ENCODE peak calls at places on chromosomes 13 and 19, in four cellular contexts. C is Panc1, L is fibroblast of mammary gland, J is thoracic aorta. M is an unnamed sample.

GRCh38 chr19:49716154-49716553 is 25.2 kb downstream of the CPT1C start:
- DNase-seq in J (no peak), L (no peak), C (no peak), M (no peak)

GRCh38 chr13:41709511-41709910 is 251.4 kb downstream of the VWA8 start:
- DNase-seq in L (peak), C (no peak), J (no peak), M (no peak)

GRCh38 chr13:79810671-79811070 is 329.7 kb downstream of the NDFIP2 start:
- DNase-seq in J (no peak), C (no peak), L (no peak), M (no peak)

GRCh38 chr19:49475995-49476880 is 2.2 kb downstream of the FLT3LG start:
- DNase-seq in L (no peak), J (no peak), C (no peak), M (no peak)

GRCh38 chr13:30710442-30710841 is 24.9 kb upstream of the ALOX5AP start:
- DNase-seq in J (no peak), C (no peak), L (no peak), M (no peak)

GRCh38 chr19:10112895-10113591 is 1.6 kb downstream of the P2RY11 start:
- DNase-seq in C (no peak), J (no peak), L (peak), M (peak)

GRCh38 chr13:33279898-33280549 is 5.5 kb downstream of the STARD13 start:
- DNase-seq in C (no peak), L (peak), J (no peak), M (no peak)

GRCh38 chr19:18644144-18645034 is 7.6 kb downstream of the KLHL26 start:
- DNase-seq in J (no peak), C (no peak), L (peak), M (peak)

GRCh38 chr13:73531014-73531413 is 472.2 kb downstream of the KLF5 start:
- DNase-seq in L (no peak), C (no peak), J (no peak), M (no peak)

GRCh38 chr13:91409661-91410060 is 11.2 kb downstream of the GPC5 start:
- DNase-seq in L (no peak), C (no peak), J (no peak), M (no peak)

GRCh38 chr13:23356368-23356767 is 77.1 kb downstream of the SACS start:
- DNase-seq in C (no peak), J (no peak), L (no peak), M (no peak)

GRCh38 chr13:43129511-43130130 is 106.2 kb downstream of the DNAJC15 start:
- DNase-seq in J (no peak), C (no peak), L (no peak), M (no peak)

GRCh38 chr19:55158848-55159793 is 1.6 kb upstream of the TNNI3 start:
- DNase-seq in J (no peak), L (peak), C (no peak), M (no peak)

GRCh38 chr13:89282241-89282640 is 1611.1 kb downstream of the SLITRK5 start:
- DNase-seq in C (no peak), L (no peak), J (no peak), M (no peak)

GRCh38 chr13:94658926-94659649 is 53.3 kb downstream of the SOX21 start:
- DNase-seq in J (no peak), C (no peak), L (peak), M (no peak)

GRCh38 chr19:2270157-2270571 is 11.8 kb downstream of the PEAK3 start:
- DNase-seq in C (no peak), L (no peak), J (no peak), M (no peak)

GRCh38 chr13:79990048-79990447 is 350.9 kb downstream of the SPRY2 start:
- DNase-seq in L (peak), J (no peak), C (no peak), M (no peak)

GRCh38 chr19:7911509-7912143 is 3.0 kb upstream of the TGFBR3L start:
- DNase-seq in J (no peak), L (no peak), C (no peak), M (no peak)

GRCh38 chr19:3710265-3710812 is 2.2 kb downstream of the TJP3 start:
- DNase-seq in L (peak), C (no peak), J (no peak), M (peak)

GRCh38 chr19:1720237-1720636 is 33.1 kb upstream of the ONECUT3 start:
- DNase-seq in J (no peak), C (no peak), L (no peak), M (no peak)

GRCh38 chr13:38180100-38180499 is 169.6 kb upstream of the UFM1 start:
- DNase-seq in L (peak), J (no peak), C (no peak), M (no peak)

GRCh38 chr19:41376998-41377365 is 649 bp downstream of the TMEM91 start:
- DNase-seq in C (no peak), L (peak), J (no peak), M (no peak)

GRCh38 chr13:44555207-44555606 is 20.9 kb downstream of the TSC22D1 start:
- DNase-seq in L (no peak), J (no peak), C (no peak), M (no peak)
- TF ChIP-seq CTCF in L (no peak), J (no peak), C (no peak), M (no peak)

DNA sequence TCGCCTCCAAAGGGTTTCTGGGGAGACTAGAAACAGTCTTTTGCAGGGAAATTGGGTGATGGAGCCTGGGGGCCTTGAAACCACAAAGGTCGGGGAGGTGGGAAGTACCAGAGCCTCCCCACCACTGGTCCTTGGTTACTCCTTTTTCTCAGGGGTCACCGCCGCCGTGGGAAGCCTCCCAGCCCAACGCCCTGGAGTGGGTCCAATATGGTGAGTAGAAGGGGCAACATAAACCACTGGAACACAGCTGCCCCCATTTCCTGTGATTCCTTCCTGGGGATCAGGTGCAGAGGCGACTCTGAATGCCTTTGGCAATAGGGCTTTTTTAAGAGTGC is 5.8 kb downstream of the PGLYRP1 start:
- DNase-seq in J (no peak), L (no peak), C (no peak), M (no peak)
- TF ChIP-seq CTCF in J (peak), L (no peak), C (peak), M (peak)

DNA sequence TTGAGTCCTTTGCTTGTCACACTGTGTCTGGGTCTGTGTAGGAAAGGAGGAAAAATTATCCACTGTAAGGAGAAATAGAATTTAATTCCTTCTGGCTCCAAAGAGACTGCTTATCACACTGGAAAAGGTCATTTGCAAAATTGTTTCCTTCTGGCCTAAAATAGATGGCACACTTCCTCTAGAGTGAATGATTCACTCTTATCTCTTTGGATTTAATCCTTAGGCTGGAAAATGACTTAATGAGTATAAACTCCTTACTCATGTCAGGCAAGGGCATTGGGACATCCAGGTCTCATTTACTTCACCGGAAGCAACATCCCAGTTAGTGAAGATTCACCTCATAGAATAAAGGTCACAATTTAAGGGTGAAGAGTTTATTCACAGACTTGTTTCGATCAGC is 293.6 kb downstream of the OXGR1 start:
- DNase-seq in J (no peak), L (peak), C (no peak), M (no peak)
- TF ChIP-seq CTCF in J (no peak), L (no peak), C (no peak), M (no peak)

GRCh38 chr13:35225159-35225558 is 251.3 kb downstream of the MAB21L1 start:
- DNase-seq in L (no peak), J (no peak), C (no peak), M (no peak)
- TF ChIP-seq CTCF in L (no peak), J (no peak), C (no peak), M (no peak)

M was measured in CD14-positive monocyte.